ENCODE peak calls at places on chromosomes 11 and 22, in nine cellular contexts. X, J, U, I, M, F, K, L and N are unnamed samples.

GRCh38 chr11:95884364-95884763 is 39.5 kb downstream of the MTMR2 start:
- DNase-seq in X (peak; percentile 73), J (no peak), U (no peak), I (no peak), M (peak; percentile 87), F (no peak), K (no peak), L (no peak), N (no peak)

GRCh38 chr11:77197626-77198320 is 69.7 kb downstream of the MYO7A start:
- DNase-seq in X (no peak), J (no peak), U (no peak), I (peak; percentile 3), M (no peak), F (no peak), K (no peak), L (peak; percentile 64), N (no peak)

GRCh38 chr11:100543386-100543785 is 143.7 kb upstream of the ARHGAP42 start:
- DNase-seq in X (no peak), J (no peak), U (no peak), I (no peak), M (no peak), F (no peak), K (no peak), L (no peak), N (no peak)

GRCh38 chr22:30196141-30196866 is 50.3 kb downstream of the LIF start:
- DNase-seq in X (peak; percentile 95), J (peak; percentile 29), U (peak; percentile 85), I (peak; percentile 77), M (peak; percentile 100), F (peak; percentile 80), K (peak; percentile 91), L (peak; percentile 92), N (peak; percentile 68)

GRCh38 chr11:36222755-36223635 is 66.2 kb downstream of the COMMD9 start:
- DNase-seq in X (no peak), J (no peak), U (no peak), I (no peak), M (peak; percentile 59), F (no peak), K (no peak), L (no peak), N (no peak)

GRCh38 chr22:42284230-42284591 is 13.8 kb upstream of the TCF20 start:
- DNase-seq in X (no peak), J (no peak), U (no peak), I (no peak), M (no peak), F (no peak), K (no peak), L (no peak), N (no peak)

GRCh38 chr11:65866524-65867283 is 5.9 kb downstream of the EFEMP2 start:
- DNase-seq in X (no peak), J (no peak), U (no peak), I (no peak), M (no peak), F (no peak), K (no peak), L (peak; percentile 77), N (no peak)

GRCh38 chr11:89381094-89381493 is 110.1 kb downstream of the NOX4 start:
- DNase-seq in X (peak; percentile 97), J (no peak), U (no peak), I (peak; percentile 53), M (peak; percentile 99), F (no peak), K (no peak), L (no peak), N (no peak)

GRCh38 chr22:38564669-38565068 is 5.3 kb downstream of the DMC1 start:
- DNase-seq in X (no peak), J (no peak), U (no peak), I (no peak), M (no peak), F (no peak), K (no peak), L (no peak), N (no peak)

GRCh38 chr22:23712256-23712655 is 21.4 kb downstream of the RGL4 start:
- DNase-seq in X (no peak), J (no peak), U (no peak), I (no peak), M (no peak), F (no peak), K (no peak), L (no peak), N (no peak)
- H3K4me1 ChIP-seq in X (no peaks in the 10 kb centered on the region), J (no peaks in the 10 kb centered on the region), U (peaks cover 8% of the 10 kb centered on the region), I (no peaks in the 10 kb centered on the region), M (no peaks in the 10 kb centered on the region), F (peaks cover 14% of the 10 kb centered on the region), K (peaks cover 4% of the 10 kb centered on the region), L (no peaks in the 10 kb centered on the region), N (peaks cover 12% of the 10 kb centered on the region)

DNA sequence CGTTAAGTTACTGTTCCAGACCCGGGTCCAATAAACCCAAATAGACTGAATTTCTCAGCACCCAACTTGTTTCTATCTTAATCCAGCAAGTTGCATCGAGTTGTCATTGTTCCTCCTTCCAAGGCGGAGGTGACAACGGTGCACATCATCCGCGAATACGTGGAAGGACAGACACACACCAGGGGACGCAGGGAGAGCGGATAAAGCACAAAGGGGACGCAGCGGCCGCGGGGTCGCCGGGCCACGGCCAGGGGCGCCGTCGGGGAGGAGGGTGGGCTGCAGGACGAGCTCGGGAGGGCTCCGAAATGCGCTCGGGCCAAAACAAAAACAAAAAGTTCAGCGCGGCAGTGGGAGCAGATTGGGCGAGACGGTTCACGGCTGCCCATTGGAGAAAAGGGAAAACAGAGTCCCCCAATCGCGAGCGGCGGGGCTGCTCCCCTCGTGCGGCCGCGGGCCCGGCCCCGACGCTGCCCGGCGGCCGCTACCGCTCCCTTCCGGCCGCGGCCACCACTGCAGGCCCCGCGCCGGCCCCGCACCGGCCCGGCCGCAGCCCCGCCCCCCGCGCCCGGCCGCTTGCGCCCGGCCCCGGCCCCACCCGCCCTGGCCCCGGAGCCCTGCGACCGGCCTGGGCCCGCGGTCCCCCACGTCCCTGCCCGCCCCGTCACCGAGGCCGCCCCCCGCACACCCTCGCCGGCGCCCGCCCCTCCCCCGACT is 518 bp downstream of the KMT5B start:
- DNase-seq in X (peak; percentile 63), J (peak; percentile 94), U (peak; percentile 74), I (peak; percentile 64), M (peak; percentile 71), F (peak; percentile 55), K (peak; percentile 37), L (peak; percentile 87), N (peak; percentile 62)
- TF ChIP-seq CTCF in X (peak; percentile 19), J (peak; percentile 36), U (no peak), I (peak; percentile 20), M (peak; percentile 6), F (peak; percentile 23), K (peak; percentile 12), L (peak; percentile 46), N (peak; percentile 57)

GRCh38 chr11:118618991-118619375 is 11.6 kb downstream of the PHLDB1 start:
- DNase-seq in X (peak; percentile 61), J (no peak), U (peak; percentile 67), I (peak; percentile 79), M (peak; percentile 94), F (peak; percentile 74), K (no peak), L (peak; percentile 63), N (no peak)
- H3K4me1 ChIP-seq in X (peaks cover 68% of the 10 kb centered on the region), J (peaks cover 77% of the 10 kb centered on the region), U (peaks cover 79% of the 10 kb centered on the region), I (peaks cover 5% of the 10 kb centered on the region), M (peaks cover 54% of the 10 kb centered on the region), F (peaks cover 94% of the 10 kb centered on the region), K (peaks cover 41% of the 10 kb centered on the region), L (peaks cover 79% of the 10 kb centered on the region), N (peaks cover 56% of the 10 kb centered on the region)

GRCh38 chr22:28440517-28441366 is 238.9 kb downstream of the TTC28 start:
- DNase-seq in X (peak; percentile 16), J (no peak), U (no peak), I (no peak), M (peak; percentile 81), F (no peak), K (no peak), L (no peak), N (no peak)
- TF ChIP-seq CTCF in X (no peak), J (no peak), U (no peak), I (peak; percentile 17), M (peak; percentile 8), F (no peak), K (no peak), L (no peak), N (no peak)

GRCh38 chr11:6599449-6599848 is 4.0 kb downstream of the RRP8 start:
- DNase-seq in X (no peak), J (no peak), U (no peak), I (no peak), M (no peak), F (no peak), K (no peak), L (no peak), N (no peak)
- H3K4me1 ChIP-seq in X (peaks cover 11% of the 10 kb centered on the region), J (peaks cover 14% of the 10 kb centered on the region), U (peaks cover 39% of the 10 kb centered on the region), I (no peaks in the 10 kb centered on the region), M (peaks cover 4% of the 10 kb centered on the region), F (peaks cover 64% of the 10 kb centered on the region), K (no peaks in the 10 kb centered on the region), L (peaks cover 9% of the 10 kb centered on the region), N (peaks cover 20% of the 10 kb centered on the region)